ENCODE peak calls at places on chromosome 5, in ten cellular contexts. I, R, C, M, J, D, X, Y, K and V are unnamed samples.

GRCh38 chr5:82274343-82275266 is 3.5 kb downstream of the RPS23 start:
- DNase-seq in K (no peak), Y (no peak), M (no peak), R (no peak), I (no peak), C (no peak), D (peak; percentile 93), J (peak; percentile 90), X (peak; percentile 7), V (no peak)

GRCh38 chr5:102863764-102864560 is 108.9 kb downstream of the PAM start:
- DNase-seq in C (no peak), K (peak; percentile 23), J (peak; percentile 19), M (no peak), X (no peak), R (no peak), D (no peak), Y (peak; percentile 36), I (no peak), V (no peak)

GRCh38 chr5:115097236-115097635 is 72.5 kb downstream of the TRIM36 start:
- DNase-seq in K (no peak), X (no peak), Y (no peak), D (no peak), J (no peak), R (peak; percentile 39), C (no peak), I (no peak), M (no peak), V (no peak)

GRCh38 chr5:169667896-169668674 is 31.0 kb downstream of the DOCK2 start:
- DNase-seq in I (no peak), J (no peak), R (peak; percentile 74), D (no peak), Y (no peak), X (peak; percentile 18), C (no peak), K (no peak), M (no peak), V (no peak)

GRCh38 chr5:19401032-19401431 is 587.0 kb downstream of the CDH18 start:
- DNase-seq in M (no peak), J (no peak), Y (no peak), R (no peak), X (no peak), K (no peak), I (no peak), C (no peak), D (no peak), V (peak; percentile 11)

GRCh38 chr5:38009754-38010386 is 170.0 kb upstream of the GDNF start:
- DNase-seq in X (no peak), I (no peak), J (no peak), K (no peak), C (no peak), Y (no peak), D (no peak), R (no peak), M (no peak), V (no peak)

GRCh38 chr5:168372351-168372946 is 81.0 kb downstream of the WWC1 start:
- DNase-seq in Y (no peak), K (no peak), J (no peak), M (no peak), D (no peak), X (no peak), I (no peak), R (no peak), C (peak; percentile 3), V (no peak)

GRCh38 chr5:65394078-65394477 is 87.6 kb downstream of the ADAMTS6 start:
- DNase-seq in Y (no peak), J (no peak), C (no peak), I (no peak), R (no peak), K (peak; percentile 18), M (no peak), X (peak; percentile 99), D (no peak), V (no peak)

GRCh38 chr5:112957409-112957808 is 19.2 kb upstream of the DCP2 start:
- DNase-seq in X (no peak), J (no peak), C (no peak), I (no peak), M (no peak), D (no peak), Y (no peak), R (peak; percentile 67), K (no peak), V (no peak)

GRCh38 chr5:158814521-158814920 is 285.2 kb downstream of the EBF1 start:
- DNase-seq in Y (no peak), I (no peak), X (no peak), J (no peak), M (no peak), C (no peak), R (peak; percentile 46), K (no peak), D (no peak), V (no peak)

GRCh38 chr5:35830587-35830986 is 26.1 kb upstream of the IL7R start:
- DNase-seq in M (peak; percentile 12), X (no peak), I (no peak), R (no peak), D (no peak), C (no peak), K (no peak), Y (no peak), J (no peak), V (no peak)

GRCh38 chr5:179371681-179372675 is 26.7 kb upstream of the ADAMTS2 start:
- DNase-seq in Y (no peak), K (no peak), M (no peak), J (no peak), D (peak; percentile 14), X (no peak), I (no peak), C (no peak), R (no peak), V (no peak)

GRCh38 chr5:33102551-33102950 is 338.2 kb upstream of the TARS1 start:
- DNase-seq in X (no peak), D (no peak), Y (no peak), J (no peak), M (no peak), C (no peak), R (no peak), I (no peak), K (no peak), V (no peak)

GRCh38 chr5:72121052-72121451 is 13.8 kb downstream of the MAP1B start:
- DNase-seq in C (no peak), D (no peak), J (peak; percentile 26), K (no peak), I (no peak), Y (no peak), X (no peak), M (no peak), R (no peak), V (no peak)

GRCh38 chr5:72122619-72123018 is 15.3 kb downstream of the MAP1B start:
- DNase-seq in Y (no peak), D (no peak), X (no peak), K (no peak), J (peak; percentile 27), R (no peak), I (no peak), C (no peak), M (no peak), V (no peak)

GRCh38 chr5:72125271-72125670 is 18.0 kb downstream of the MAP1B start:
- DNase-seq in M (no peak), Y (no peak), X (no peak), J (no peak), D (no peak), C (no peak), K (no peak), I (no peak), R (no peak), V (no peak)

GRCh38 chr5:72123764-72124163 is 16.5 kb downstream of the MAP1B start:
- DNase-seq in C (no peak), X (no peak), J (no peak), D (no peak), Y (no peak), K (no peak), M (no peak), R (no peak), I (no peak), V (no peak)

GRCh38 chr5:72121753-72122445 is 14.6 kb downstream of the MAP1B start:
- DNase-seq in J (peak; percentile 54), M (no peak), Y (no peak), X (no peak), D (peak; percentile 61), K (no peak), I (no peak), C (no peak), R (no peak), V (no peak)
- H3K4me1 ChIP-seq in J (peaks cover 61% of the 10 kb centered on the region), M (peaks cover 25% of the 10 kb centered on the region), Y (no peaks in the 10 kb centered on the region), X (peaks cover 7% of the 10 kb centered on the region), D (peaks cover 14% of the 10 kb centered on the region), K (peaks cover 49% of the 10 kb centered on the region), I (no peaks in the 10 kb centered on the region), C (no peaks in the 10 kb centered on the region), R (peaks cover 11% of the 10 kb centered on the region), V (peaks cover 12% of the 10 kb centered on the region)

DNA sequence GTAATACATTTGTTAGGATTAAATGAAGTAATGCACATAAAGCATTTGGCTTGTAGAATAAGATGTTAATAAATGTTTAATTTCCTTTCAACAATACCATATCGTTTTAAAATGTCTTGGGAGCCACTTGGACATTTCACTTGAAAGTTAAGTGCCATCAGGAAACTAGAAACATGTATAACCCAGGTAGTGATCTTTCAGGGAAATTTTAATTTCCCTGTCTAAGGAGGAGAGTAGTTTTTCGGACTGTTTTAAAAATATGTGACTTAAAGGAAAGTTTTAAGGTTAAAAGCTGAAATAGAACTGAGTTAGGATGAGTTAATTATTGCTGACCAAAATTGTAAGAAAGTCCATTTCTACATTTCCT is 18.0 kb downstream of the CDC42SE2 start:
- DNase-seq in R (no peak), I (no peak), X (no peak), M (no peak), C (no peak), K (no peak), D (no peak), Y (no peak), J (no peak), V (no peak)
- H4K20me1 ChIP-seq in R (peaks cover 7% of the 10 kb centered on the region), I (peaks cover 4% of the 10 kb centered on the region), X (no peaks in the 10 kb centered on the region), M (no peaks in the 10 kb centered on the region), C (peaks cover 13% of the 10 kb centered on the region), K (peaks cover 13% of the 10 kb centered on the region), D (peaks cover 2% of the 10 kb centered on the region), Y (no peaks in the 10 kb centered on the region), J (peaks cover 6% of the 10 kb centered on the region), V (no peaks in the 10 kb centered on the region)

GRCh38 chr5:149904977-149905376 is 39.6 kb downstream of the PDE6A start:
- DNase-seq in Y (no peak), J (no peak), I (no peak), X (no peak), M (no peak), C (no peak), R (no peak), K (no peak), D (no peak), V (no peak)
- H3K4me1 ChIP-seq in Y (no peaks in the 10 kb centered on the region), J (no peaks in the 10 kb centered on the region), I (no peaks in the 10 kb centered on the region), X (no peaks in the 10 kb centered on the region), M (no peaks in the 10 kb centered on the region), C (no peaks in the 10 kb centered on the region), R (no peaks in the 10 kb centered on the region), K (no peaks in the 10 kb centered on the region), D (no peaks in the 10 kb centered on the region), V (no peaks in the 10 kb centered on the region)

DNA sequence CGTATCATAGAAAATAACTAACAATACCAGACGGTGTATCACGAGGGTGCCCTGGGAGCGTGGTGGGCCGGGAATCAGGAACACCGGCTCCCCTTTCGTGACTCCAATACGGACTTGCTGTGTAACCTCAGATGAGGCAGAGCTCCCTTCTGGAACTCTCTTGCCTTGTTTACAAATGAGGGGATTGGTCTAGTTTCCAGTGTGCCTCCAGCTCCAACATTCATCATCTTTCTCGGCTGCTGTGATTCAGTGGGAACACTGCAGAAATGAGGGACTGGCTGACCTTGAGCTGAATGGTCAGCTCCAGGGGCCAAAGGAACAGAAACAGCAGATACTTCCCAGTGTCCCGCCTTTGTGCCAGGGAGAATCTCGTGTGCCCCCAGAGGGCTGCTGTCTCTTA is 22.6 kb upstream of the TGFBI start:
- DNase-seq in Y (no peak), J (no peak), K (no peak), M (no peak), I (no peak), X (peak; percentile 69), D (no peak), R (no peak), C (no peak), V (no peak)
- H4K20me1 ChIP-seq in Y (no peaks in the 10 kb centered on the region), J (no peaks in the 10 kb centered on the region), K (no peaks in the 10 kb centered on the region), M (no peaks in the 10 kb centered on the region), I (no peaks in the 10 kb centered on the region), X (no peaks in the 10 kb centered on the region), D (no peaks in the 10 kb centered on the region), R (no peaks in the 10 kb centered on the region), C (no peaks in the 10 kb centered on the region), V (no peaks in the 10 kb centered on the region)